ENCODE peak calls at places on chromosome 5, in nine cellular contexts. Y is CD8-positive, alpha-beta T cell; K is BJ; L is psoas muscle; V is heart right ventricle; X is Caco-2; P is esophagus muscularis mucosa; F is thyroid gland; M is epithelial cell of esophagus. E is an unnamed sample.

GRCh38 chr5:173410459-173411233 is 82.4 kb upstream of the STC2 start:
- DNase-seq in Y (no peak), K (no peak), L (no peak), V (no peak), X (no peak), P (no peak), F (peak), M (no peak), E (no peak)

GRCh38 chr5:56734066-56734766 is 81.1 kb upstream of the MAP3K1 start:
- DNase-seq in Y (no peak), K (no peak), L (no peak), V (no peak), X (no peak), P (no peak), F (peak), M (no peak), E (no peak)

GRCh38 chr5:166750376-166750775 is 1541.1 kb upstream of the WWC1 start:
- DNase-seq in Y (no peak), K (no peak), L (no peak), V (no peak), X (no peak), P (peak), F (no peak), M (no peak), E (no peak)

GRCh38 chr5:16557477-16557876 is 59.3 kb downstream of the RETREG1 start:
- DNase-seq in Y (no peak), K (no peak), L (no peak), V (no peak), X (no peak), P (no peak), F (no peak), M (no peak), E (no peak)

GRCh38 chr5:93076096-93076495 is 504.9 kb downstream of the NR2F1-AS1 start:
- DNase-seq in Y (no peak), K (no peak), L (no peak), V (no peak), X (no peak), P (no peak), F (no peak), M (no peak), E (no peak)

GRCh38 chr5:159645194-159645846 is 271.0 kb upstream of the ADRA1B start:
- DNase-seq in Y (no peak), K (no peak), L (no peak), V (no peak), X (no peak), P (peak), F (no peak), M (no peak), E (no peak)

GRCh38 chr5:10702040-10702629 is 58.9 kb downstream of the DAP start:
- DNase-seq in Y (no peak), K (peak), L (no peak), V (no peak), X (no peak), P (no peak), F (peak), M (peak), E (no peak)

GRCh38 chr5:168670881-168671575 is 91.9 kb upstream of the PANK3 start:
- DNase-seq in Y (no peak), K (no peak), L (no peak), V (no peak), X (no peak), P (no peak), F (no peak), M (no peak), E (no peak)

GRCh38 chr5:151115272-151115905 is 34.6 kb upstream of the TNIP1 start:
- DNase-seq in Y (peak), K (no peak), L (peak), V (peak), X (peak), P (no peak), F (peak), M (peak), E (peak)

GRCh38 chr5:39422886-39423285 is 1.9 kb downstream of the DAB2 start:
- DNase-seq in Y (no peak), K (no peak), L (no peak), V (no peak), X (no peak), P (no peak), F (no peak), M (no peak), E (no peak)
- H3K4me3 ChIP-seq in Y (no peak), K (peak), L (peak), V (peak), X (no peak), P (peak), F (peak), M (no peak), E (peak)

DNA sequence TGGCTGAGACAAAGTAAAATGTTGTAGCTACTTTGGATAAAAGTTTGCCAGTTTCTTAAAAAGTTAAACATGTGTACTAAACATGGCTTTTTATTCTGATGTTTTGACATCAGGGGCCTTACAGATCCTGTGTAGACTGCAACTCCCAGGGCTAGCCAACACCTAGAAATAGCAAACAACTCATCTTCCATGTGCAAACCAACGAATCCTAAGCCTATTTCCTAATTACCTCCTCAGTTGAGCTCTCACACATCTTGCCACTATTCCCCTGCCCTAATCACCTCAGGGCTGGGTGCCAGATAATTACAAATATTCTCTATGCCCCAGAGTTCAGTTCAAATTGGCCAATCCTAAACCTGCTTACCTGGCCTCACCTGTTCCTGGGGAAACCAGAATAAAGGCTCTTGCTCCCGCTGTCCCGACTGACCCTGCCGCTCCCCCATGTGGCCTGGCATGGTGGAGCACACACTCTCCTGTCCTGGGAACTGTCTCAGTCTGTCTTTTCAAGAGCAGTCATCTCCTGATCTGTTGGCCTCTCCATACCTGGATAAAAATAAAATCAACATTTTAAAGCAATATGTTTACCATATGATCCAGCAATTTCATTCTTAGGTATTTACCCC is 37.1 kb upstream of the FAM169A start:
- DNase-seq in Y (peak), K (no peak), L (no peak), V (peak), X (peak), P (no peak), F (peak), M (peak), E (no peak)
- TF ChIP-seq CTCF in Y (no peak), K (peak), L (no peak), V (peak), X (peak), P (no peak), F (peak), M (peak), E (peak)

GRCh38 chr5:54719384-54720306 is 202.1 kb downstream of the SNX18 start:
- DNase-seq in Y (no peak), K (no peak), L (no peak), V (peak), X (no peak), P (peak), F (peak), M (peak), E (peak)
- H3K4me3 ChIP-seq in Y (no peak), K (no peak), L (no peak), V (no peak), X (no peak), P (no peak), F (no peak), M (no peak), E (peak)

DNA sequence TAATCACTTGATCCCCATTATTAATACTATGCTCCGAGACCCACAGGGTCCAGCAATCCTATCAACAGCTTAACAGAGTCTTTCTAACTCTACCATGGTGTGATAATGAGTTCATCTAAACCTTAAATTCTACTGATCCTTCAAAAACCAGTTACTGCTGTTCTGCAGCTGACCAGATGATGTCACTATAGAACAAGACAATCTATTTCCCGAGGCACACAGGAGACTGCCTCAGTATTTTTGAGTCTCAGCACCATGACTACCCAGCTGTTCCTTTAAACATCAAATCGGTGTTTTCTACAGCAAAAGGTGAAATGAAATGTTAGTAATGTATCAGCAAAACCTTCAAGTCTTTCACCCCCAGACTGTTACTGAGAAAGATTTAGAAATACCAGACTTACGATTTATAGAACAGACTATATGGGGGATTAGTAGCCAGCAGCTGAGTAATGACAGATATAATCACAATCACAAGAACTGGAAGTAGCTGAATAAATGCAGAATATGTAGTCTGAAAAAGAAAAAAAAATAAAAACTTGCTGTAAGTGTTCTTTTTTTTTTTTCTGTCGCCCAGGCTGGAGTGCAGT is 16.9 kb downstream of the DNAJC18 start:
- DNase-seq in Y (peak), K (no peak), L (no peak), V (no peak), X (peak), P (no peak), F (peak), M (peak), E (no peak)
- TF ChIP-seq CTCF in Y (peak), K (peak), L (peak), V (peak), X (peak), P (peak), F (peak), M (peak), E (peak)

GRCh38 chr5:62134811-62135210 is 171.2 kb upstream of the KIF2A start:
- DNase-seq in Y (no peak), K (no peak), L (no peak), V (no peak), X (no peak), P (no peak), F (no peak), M (peak), E (no peak)
- H3K4me3 ChIP-seq in Y (no peak), K (no peak), L (no peak), V (no peak), X (no peak), P (no peak), F (no peak), M (no peak), E (no peak)

DNA sequence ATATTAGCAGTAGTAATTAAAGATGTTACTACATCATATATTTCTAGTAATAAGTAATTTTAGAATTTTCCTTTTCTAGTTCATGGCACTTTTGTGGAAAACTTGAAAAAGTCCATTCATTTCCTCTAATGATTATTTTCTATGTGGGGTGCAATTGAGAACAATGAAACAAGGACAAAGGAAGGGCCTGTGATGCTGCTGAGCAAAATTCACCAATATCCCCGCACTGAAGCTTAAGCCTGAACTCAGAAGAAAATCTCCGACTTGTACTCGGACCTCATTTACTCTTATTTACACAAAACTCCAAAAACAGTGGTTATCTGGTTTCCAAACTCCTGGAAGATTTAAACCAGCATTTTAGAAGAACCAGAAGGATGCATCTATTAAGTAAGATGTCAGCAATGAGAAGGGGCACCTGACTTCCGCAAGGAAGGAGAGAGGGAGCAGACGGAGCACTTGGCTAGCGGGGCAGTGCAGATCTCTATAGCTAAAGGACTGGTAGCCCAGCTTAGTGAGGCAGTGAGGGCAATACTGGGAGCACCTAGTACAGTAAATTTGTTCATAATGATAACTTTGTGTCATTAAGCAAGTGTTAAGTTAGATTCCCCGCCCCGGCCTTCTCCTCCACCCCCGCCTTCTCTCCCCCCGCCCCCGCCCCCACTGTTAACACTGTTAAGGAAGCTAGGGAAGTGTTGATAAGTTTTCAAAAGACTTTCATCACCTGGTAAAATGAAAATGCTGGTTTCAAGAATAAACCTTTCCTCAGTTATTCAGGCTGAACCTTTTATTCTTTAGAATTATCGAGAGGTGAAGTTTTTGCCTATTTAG is 123.3 kb downstream of the ZSWIM6 start:
- DNase-seq in Y (no peak), K (no peak), L (no peak), V (no peak), X (no peak), P (no peak), F (no peak), M (no peak), E (no peak)
- TF ChIP-seq CTCF in Y (no peak), K (no peak), L (no peak), V (no peak), X (no peak), P (no peak), F (no peak), M (no peak), E (no peak)

GRCh38 chr5:38554860-38555259 is 1.6 kb downstream of the LIFR start:
- DNase-seq in Y (no peak), K (no peak), L (no peak), V (no peak), X (no peak), P (no peak), F (no peak), M (no peak), E (no peak)

GRCh38 chr5:38557309-38557710 is 864 bp upstream of the LIFR start:
- DNase-seq in Y (no peak), K (no peak), L (peak), V (peak), X (no peak), P (no peak), F (peak), M (peak), E (no peak)

GRCh38 chr5:38556599-38557308 is at the start of gene LIFR:
- DNase-seq in Y (peak), K (peak), L (peak), V (peak), X (no peak), P (no peak), F (peak), M (peak), E (peak)

GRCh38 chr5:38555354-38556114 is 912 bp downstream of the LIFR start:
- DNase-seq in Y (no peak), K (no peak), L (no peak), V (no peak), X (no peak), P (no peak), F (peak), M (no peak), E (no peak)

GRCh38 chr5:38556115-38556598 is 289 bp downstream of the LIFR start:
- DNase-seq in Y (no peak), K (no peak), L (no peak), V (no peak), X (no peak), P (no peak), F (no peak), M (no peak), E (peak)
- H3K4me3 ChIP-seq in Y (no peak), K (peak), L (peak), V (peak), X (no peak), P (peak), F (peak), M (peak), E (peak)